ENCODE peak calls at places on chromosomes 2 and 18, in six cellular contexts. One of them, this sample, is unnamed.

GRCh38 chr2:110729106-110729505 is 3.3 kb upstream of the ACOXL start:
- DNase-seq in GM12865: no peak
- DNase-seq in left kidney: no peak
- DNase-seq in HuH-7.5: no peak
- DNase-seq in RPMI7951: no peak
- DNase-seq in Daoy: no peak
- DNase-seq in this sample: no peak

GRCh38 chr2:64214281-64215115 is 70.3 kb upstream of the PELI1 start:
- DNase-seq in GM12865: peak; percentile 85
- DNase-seq in left kidney: peak; percentile 50
- DNase-seq in HuH-7.5: no peak
- DNase-seq in RPMI7951: peak; percentile 42
- DNase-seq in Daoy: peak; percentile 39
- DNase-seq in this sample: no peak

GRCh38 chr2:234795272-234795920 is 156.4 kb upstream of the SH3BP4 start:
- DNase-seq in GM12865: no peak
- DNase-seq in left kidney: peak; percentile 57
- DNase-seq in HuH-7.5: no peak
- DNase-seq in RPMI7951: peak; percentile 66
- DNase-seq in Daoy: no peak
- DNase-seq in this sample: no peak

GRCh38 chr2:237156131-237156856 is 70.6 kb downstream of the COPS8 start:
- DNase-seq in GM12865: peak; percentile 15
- DNase-seq in left kidney: no peak
- DNase-seq in HuH-7.5: no peak
- DNase-seq in RPMI7951: peak; percentile 98
- DNase-seq in Daoy: peak; percentile 86
- DNase-seq in this sample: no peak

GRCh38 chr18:13608791-13609552 is 117.4 kb downstream of the FAM210A start:
- DNase-seq in GM12865: peak; percentile 67
- DNase-seq in left kidney: no peak
- DNase-seq in HuH-7.5: no peak
- DNase-seq in RPMI7951: no peak
- DNase-seq in Daoy: peak; percentile 14
- DNase-seq in this sample: no peak

GRCh38 chr2:192354512-192355244 is 159.9 kb upstream of the TMEFF2 start:
- DNase-seq in GM12865: no peak
- DNase-seq in left kidney: no peak
- DNase-seq in HuH-7.5: no peak
- DNase-seq in RPMI7951: no peak
- DNase-seq in Daoy: no peak
- DNase-seq in this sample: no peak

GRCh38 chr2:50344509-50345106 is 687.3 kb downstream of the NRXN1 start:
- DNase-seq in GM12865: peak; percentile 2
- DNase-seq in left kidney: peak; percentile 53
- DNase-seq in HuH-7.5: no peak
- DNase-seq in RPMI7951: no peak
- DNase-seq in Daoy: no peak
- DNase-seq in this sample: peak; percentile 56

GRCh38 chr2:171798156-171798815 is 95.8 kb downstream of the SLC25A12 start:
- DNase-seq in GM12865: no peak
- DNase-seq in left kidney: no peak
- DNase-seq in HuH-7.5: no peak
- DNase-seq in RPMI7951: peak; percentile 78
- DNase-seq in Daoy: peak; percentile 66
- DNase-seq in this sample: no peak

GRCh38 chr2:128408349-128409305 is 90.0 kb upstream of the HS6ST1 start:
- DNase-seq in GM12865: no peak
- DNase-seq in left kidney: peak; percentile 56
- DNase-seq in HuH-7.5: no peak
- DNase-seq in RPMI7951: peak; percentile 48
- DNase-seq in Daoy: no peak
- DNase-seq in this sample: peak; percentile 73

This sample was measured in islet precursor cell.